ENCODE peak calls at places on chromosomes 16 and 17, in four cellular contexts. One of them, this sample, is unnamed.
A peak's percentile ranks its signal among the peaks of the same experiment; 100 is the strongest.

GRCh38 chr17:69325518-69326301 is 1.2 kb downstream of the ABCA5 start:
- ATAC-seq in K562: no peak
- ATAC-seq in upper lobe of left lung: no peak
- ATAC-seq in A549: no peak
- ATAC-seq in this sample: no peak

GRCh38 chr17:17798573-17799255 is 38.1 kb downstream of the SREBF1 start:
- ATAC-seq in upper lobe of left lung: no peak
- ATAC-seq in K562: no peak
- ATAC-seq in A549: peak; percentile 9
- ATAC-seq in this sample: no peak

GRCh38 chr16:1403733-1404132 is 10.8 kb downstream of the UNKL start:
- ATAC-seq in A549: no peak
- ATAC-seq in K562: no peak
- ATAC-seq in upper lobe of left lung: no peak
- ATAC-seq in this sample: no peak

GRCh38 chr17:77842906-77843249 is 115.6 kb upstream of the TNRC6C start:
- ATAC-seq in K562: no peak
- ATAC-seq in upper lobe of left lung: no peak
- ATAC-seq in A549: no peak
- ATAC-seq in this sample: no peak

GRCh38 chr16:84532299-84532724 is 27.9 kb upstream of the MEAK7 start:
- ATAC-seq in K562: no peak
- ATAC-seq in A549: peak; percentile 93
- ATAC-seq in upper lobe of left lung: peak; percentile 87
- ATAC-seq in this sample: peak; percentile 87

GRCh38 chr17:17132746-17133145 is 73.4 kb downstream of the PLD6 start:
- ATAC-seq in A549: no peak
- ATAC-seq in upper lobe of left lung: no peak
- ATAC-seq in K562: no peak
- ATAC-seq in this sample: no peak

GRCh38 chr17:49438885-49439284 is 24.2 kb upstream of the PHB1 start:
- ATAC-seq in A549: no peak
- ATAC-seq in upper lobe of left lung: no peak
- ATAC-seq in K562: no peak
- ATAC-seq in this sample: no peak

GRCh38 chr16:4077083-4077714 is 39.0 kb downstream of the ADCY9 start:
- ATAC-seq in K562: peak; percentile 57
- ATAC-seq in A549: no peak
- ATAC-seq in upper lobe of left lung: no peak
- ATAC-seq in this sample: no peak

GRCh38 chr16:89898201-89898967 is 20.3 kb upstream of the MC1R start:
- ATAC-seq in K562: no peak
- ATAC-seq in A549: no peak
- ATAC-seq in upper lobe of left lung: no peak
- ATAC-seq in this sample: no peak

GRCh38 chr16:69310479-69311114 is 553 bp upstream of the VPS4A start:
- ATAC-seq in upper lobe of left lung: no peak
- ATAC-seq in A549: peak; percentile 8
- ATAC-seq in K562: peak; percentile 2
- ATAC-seq in this sample: no peak

GRCh38 chr17:39622380-39623006 is 4.3 kb upstream of the PPP1R1B start:
- ATAC-seq in A549: peak; percentile 43
- ATAC-seq in K562: peak; percentile 27
- ATAC-seq in upper lobe of left lung: no peak
- ATAC-seq in this sample: no peak

GRCh38 chr17:32298721-32299578 is 33.3 kb downstream of the RHBDL3 start:
- ATAC-seq in upper lobe of left lung: no peak
- ATAC-seq in A549: peak; percentile 25
- ATAC-seq in K562: no peak
- ATAC-seq in this sample: no peak

GRCh38 chr16:69829338-69829737 is 67.2 kb downstream of the WWP2 start:
- ATAC-seq in upper lobe of left lung: no peak
- ATAC-seq in K562: no peak
- ATAC-seq in A549: no peak
- ATAC-seq in this sample: no peak

GRCh38 chr16:2157480-2158261 is 2.1 kb downstream of the TRAF7 start:
- ATAC-seq in A549: no peak
- ATAC-seq in upper lobe of left lung: no peak
- ATAC-seq in K562: no peak
- ATAC-seq in this sample: no peak

GRCh38 chr17:81287741-81288430 is 7.2 kb downstream of the SLC38A10 start:
- ATAC-seq in K562: no peak
- ATAC-seq in upper lobe of left lung: no peak
- ATAC-seq in A549: no peak
- ATAC-seq in this sample: no peak

GRCh38 chr17:67024736-67025135 is 19.6 kb upstream of the CACNG1 start:
- ATAC-seq in A549: no peak
- ATAC-seq in K562: no peak
- ATAC-seq in upper lobe of left lung: no peak
- ATAC-seq in this sample: no peak

GRCh38 chr16:75121949-75122568 is 5.5 kb upstream of the LDHD start:
- ATAC-seq in upper lobe of left lung: no peak
- ATAC-seq in A549: no peak
- ATAC-seq in K562: peak; percentile 64
- ATAC-seq in this sample: no peak

GRCh38 chr17:49630113-49630900 is 47.6 kb downstream of the SPOP start:
- ATAC-seq in A549: no peak
- ATAC-seq in upper lobe of left lung: no peak
- ATAC-seq in K562: no peak
- ATAC-seq in this sample: no peak

GRCh38 chr16:46711106-46711769 is 21.8 kb downstream of the ORC6 start:
- ATAC-seq in A549: no peak
- ATAC-seq in upper lobe of left lung: peak; percentile 64
- ATAC-seq in K562: no peak
- ATAC-seq in this sample: no peak

GRCh38 chr17:916315-916714 is 63.3 kb downstream of the NXN start:
- ATAC-seq in K562: no peak
- ATAC-seq in upper lobe of left lung: no peak
- ATAC-seq in A549: no peak
- ATAC-seq in this sample: no peak

GRCh38 chr17:73718362-73718761 is 74.1 kb upstream of the SDK2 start:
- ATAC-seq in K562: no peak
- ATAC-seq in A549: no peak
- ATAC-seq in upper lobe of left lung: no peak
- ATAC-seq in this sample: no peak

GRCh38 chr17:72467841-72468653 is 347.2 kb downstream of the SOX9 start:
- ATAC-seq in A549: no peak
- ATAC-seq in upper lobe of left lung: no peak
- ATAC-seq in K562: no peak
- ATAC-seq in this sample: no peak

GRCh38 chr17:57880086-57880456 is 30.2 kb upstream of the MRPS23 start:
- ATAC-seq in upper lobe of left lung: no peak
- ATAC-seq in K562: no peak
- ATAC-seq in A549: no peak
- ATAC-seq in this sample: no peak

GRCh38 chr17:62720126-62720850 is 87.8 kb downstream of the MARCHF10 start:
- ATAC-seq in A549: peak; percentile 82
- ATAC-seq in upper lobe of left lung: peak; percentile 25
- ATAC-seq in K562: peak; percentile 70
- ATAC-seq in this sample: no peak

GRCh38 chr16:4531816-4532215 is 6.8 kb downstream of the CDIP1 start:
- ATAC-seq in A549: no peak
- ATAC-seq in K562: no peak
- ATAC-seq in upper lobe of left lung: no peak
- ATAC-seq in this sample: no peak

GRCh38 chr17:34979650-34980352 is 511 bp upstream of the LIG3 start:
- ATAC-seq in A549: no peak
- ATAC-seq in K562: no peak
- ATAC-seq in upper lobe of left lung: no peak
- ATAC-seq in this sample: no peak

GRCh38 chr16:80585764-80586163 is 45.0 kb downstream of the DYNLRB2 start:
- ATAC-seq in K562: no peak
- ATAC-seq in A549: no peak
- ATAC-seq in upper lobe of left lung: no peak
- ATAC-seq in this sample: no peak

GRCh38 chr17:3927628-3928010 is 11.4 kb upstream of the P2RX1 start:
- ATAC-seq in A549: no peak
- ATAC-seq in upper lobe of left lung: no peak
- ATAC-seq in K562: no peak
- ATAC-seq in this sample: no peak

GRCh38 chr16:86826931-86827330 is 248.6 kb downstream of the FOXL1 start:
- ATAC-seq in K562: no peak
- ATAC-seq in upper lobe of left lung: no peak
- ATAC-seq in A549: no peak
- ATAC-seq in this sample: no peak

GRCh38 chr16:13702614-13703013 is 217.3 kb upstream of the ERCC4 start:
- ATAC-seq in A549: no peak
- ATAC-seq in upper lobe of left lung: no peak
- ATAC-seq in K562: no peak
- ATAC-seq in this sample: no peak

GRCh38 chr16:71600822-71601221 is 23.9 kb upstream of the TAT start:
- ATAC-seq in upper lobe of left lung: no peak
- ATAC-seq in A549: peak; percentile 62
- ATAC-seq in K562: no peak
- ATAC-seq in this sample: no peak

GRCh38 chr16:84810518-84811273 is 9.1 kb upstream of the CRISPLD2 start:
- ATAC-seq in upper lobe of left lung: peak; percentile 81
- ATAC-seq in K562: no peak
- ATAC-seq in A549: no peak
- ATAC-seq in this sample: peak; percentile 80

GRCh38 chr16:81547194-81547918 is 102.7 kb downstream of the CMIP start:
- ATAC-seq in K562: no peak
- ATAC-seq in upper lobe of left lung: no peak
- ATAC-seq in A549: no peak
- ATAC-seq in this sample: no peak

DNA sequence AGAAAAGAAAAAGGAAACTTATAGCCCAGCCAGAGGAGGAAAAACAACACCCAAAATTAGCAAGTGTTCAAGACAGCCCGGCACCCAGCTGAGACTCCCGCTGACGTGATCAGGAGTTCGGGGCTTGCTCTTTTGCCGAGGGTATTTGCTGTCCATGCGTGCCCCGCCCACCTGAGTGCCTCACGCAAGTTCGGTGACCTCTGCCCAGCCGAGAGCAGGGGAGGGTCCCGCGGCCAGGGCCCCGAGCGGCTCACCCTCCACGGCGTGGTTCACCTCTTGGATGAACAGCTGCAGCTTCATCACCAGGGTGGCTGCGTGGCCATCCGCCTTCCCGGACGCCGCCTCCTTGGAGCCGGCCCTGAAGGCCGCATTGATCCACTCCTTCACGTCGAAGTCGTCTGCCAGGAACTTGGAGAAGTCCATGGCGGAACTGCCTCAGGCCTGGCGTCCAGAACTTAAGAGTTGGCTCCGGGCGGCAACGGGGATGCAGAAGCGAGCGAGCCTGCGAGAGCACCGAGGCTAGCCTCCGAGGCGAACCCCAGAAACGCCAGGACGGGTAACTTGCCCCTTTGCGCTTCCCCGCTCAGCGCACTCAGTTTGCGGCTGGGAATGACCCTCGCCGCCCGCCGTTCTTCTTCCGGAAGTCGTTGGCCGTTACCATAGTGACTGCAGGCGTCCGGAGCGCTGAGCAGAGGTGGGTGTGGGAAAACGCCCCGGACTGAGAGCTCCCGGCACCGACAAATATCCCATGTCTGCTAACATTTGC is at the start of gene COG7:
- ATAC-seq in K562: peak; percentile 94
- ATAC-seq in A549: peak; percentile 94
- ATAC-seq in upper lobe of left lung: peak; percentile 98
- ATAC-seq in this sample: peak; percentile 94
- TF ChIP-seq POLR2A in K562: peak; percentile 62
- TF ChIP-seq POLR2A in A549: peak; percentile 65
- TF ChIP-seq POLR2A in upper lobe of left lung: peak; percentile 49
- TF ChIP-seq POLR2A in this sample: no peak

DNA sequence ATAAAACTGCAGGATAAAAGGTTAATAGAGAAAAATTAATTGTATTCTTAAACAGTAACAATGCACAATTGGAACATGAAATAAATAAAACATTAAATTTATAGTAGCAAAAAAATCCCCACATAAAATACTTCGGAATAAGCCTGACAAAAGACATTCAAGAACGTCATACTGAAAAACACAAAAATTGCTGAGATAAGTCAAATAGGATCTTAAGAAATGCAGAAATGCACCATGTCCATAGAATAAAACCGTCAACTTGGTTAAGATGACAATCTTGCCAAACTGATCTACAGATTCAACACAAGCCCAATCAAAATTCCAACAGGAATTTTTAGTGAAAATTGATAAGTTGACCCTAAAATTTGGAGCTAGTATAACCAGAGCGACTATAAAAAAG is 76.6 kb downstream of the TBC1D16 start:
- ATAC-seq in upper lobe of left lung: no peak
- ATAC-seq in K562: no peak
- ATAC-seq in A549: no peak
- ATAC-seq in this sample: no peak
- TF ChIP-seq EP300 in upper lobe of left lung: no peak
- TF ChIP-seq EP300 in K562: no peak
- TF ChIP-seq EP300 in A549: no peak
- TF ChIP-seq EP300 in this sample: no peak

DNA sequence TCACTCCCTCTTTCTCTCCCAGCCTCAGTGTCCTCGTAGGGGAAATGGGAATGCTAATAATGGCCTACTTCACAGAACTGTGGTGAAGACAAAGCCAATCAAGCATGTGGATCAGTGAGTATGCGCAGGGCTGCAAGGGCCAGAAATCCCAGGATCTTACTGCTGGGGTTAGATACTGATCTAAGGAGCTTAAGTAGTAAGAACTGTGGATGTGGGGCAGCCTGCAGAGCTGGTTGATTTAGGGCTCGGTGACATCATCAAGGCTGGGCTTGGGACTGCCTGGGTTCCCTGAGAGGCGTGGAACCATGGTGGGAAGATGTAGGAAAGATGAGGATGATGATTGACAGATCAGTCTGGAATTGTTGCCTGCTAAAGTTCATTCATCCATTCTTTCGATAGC is 25.6 kb downstream of the GOSR2 start:
- ATAC-seq in K562: no peak
- ATAC-seq in A549: no peak
- ATAC-seq in upper lobe of left lung: no peak
- ATAC-seq in this sample: no peak
- H3K27ac ChIP-seq in K562: no peak overlapping the region
- H3K27ac ChIP-seq in A549: no peak overlapping the region
- H3K27ac ChIP-seq in upper lobe of left lung: no peak overlapping the region
- H3K27ac ChIP-seq in this sample: no peak overlapping the region

DNA sequence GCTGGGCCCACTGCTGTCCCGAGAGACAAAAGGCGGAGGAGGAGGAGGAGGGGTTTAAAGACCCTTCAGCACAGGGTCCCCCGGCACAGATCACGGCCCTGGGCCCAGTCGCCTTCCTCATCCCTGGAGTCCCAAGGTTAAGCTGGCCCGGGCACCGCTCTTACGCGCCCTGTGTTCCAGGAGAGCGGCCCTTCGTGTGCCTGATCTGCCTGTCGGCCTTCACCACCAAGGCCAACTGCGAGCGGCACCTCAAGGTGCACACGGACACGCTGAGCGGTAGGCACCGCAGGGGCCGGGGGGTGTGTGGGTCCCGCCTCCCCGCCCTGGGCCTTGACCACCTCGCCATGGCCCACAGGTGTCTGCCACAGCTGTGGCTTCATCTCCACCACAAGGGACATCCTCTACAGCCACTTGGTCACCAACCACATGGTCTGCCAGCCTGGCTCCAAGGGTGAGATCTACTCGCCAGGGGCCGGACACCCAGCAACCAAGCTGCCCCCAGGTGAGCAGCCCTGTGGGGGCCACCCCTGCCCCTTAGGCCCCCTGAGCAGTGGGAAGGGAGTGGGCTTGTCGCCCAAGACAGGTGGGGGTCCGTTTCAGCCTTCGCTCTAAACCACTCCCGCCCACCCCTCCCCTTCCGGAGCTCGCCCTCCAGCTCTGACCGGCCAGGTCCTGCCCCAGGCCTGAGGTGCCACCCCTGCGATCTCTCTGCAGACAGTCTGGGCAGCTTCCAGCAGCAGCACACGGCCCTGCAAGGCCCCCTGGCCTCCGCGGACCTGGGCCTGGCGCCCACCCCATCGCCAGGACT is 37.6 kb upstream of the ZC3H18 start:
- ATAC-seq in K562: no peak
- ATAC-seq in upper lobe of left lung: no peak
- ATAC-seq in A549: no peak
- ATAC-seq in this sample: no peak
- TF ChIP-seq POLR2A in K562: no peak
- TF ChIP-seq POLR2A in upper lobe of left lung: no peak
- TF ChIP-seq POLR2A in A549: no peak
- TF ChIP-seq POLR2A in this sample: no peak